ENCODE peak calls at places on chromosome 1, in seven cellular contexts. F, G, V, Q, Z, K and O are unnamed samples. For H3K27me3 and H3K36me3, the result is how much of the 10 kb centered on the place peaks cover.

GRCh38 chr1:174158767-174159252 is 510 bp upstream of the RABGAP1L start:
- DNase-seq in F (no peak), G (no peak), V (no peak), Q (no peak), Z (no peak), K (no peak), O (no peak)

GRCh38 chr1:78329475-78329874 is 161.3 kb upstream of the PTGFR start:
- DNase-seq in F (no peak), G (no peak), V (no peak), Q (no peak), Z (no peak), K (no peak), O (no peak)

GRCh38 chr1:17587693-17588047 is 48.2 kb downstream of the ARHGEF10L start:
- DNase-seq in F (no peak), G (no peak), V (no peak), Q (peak), Z (peak), K (peak), O (peak)

GRCh38 chr1:244322791-244323521 is 128.8 kb downstream of the ADSS2 start:
- DNase-seq in F (no peak), G (peak), V (no peak), Q (peak), Z (peak), K (peak), O (peak)

GRCh38 chr1:193514397-193514796 is 328.0 kb upstream of the B3GALT2 start:
- DNase-seq in F (no peak), G (no peak), V (no peak), Q (no peak), Z (no peak), K (no peak), O (no peak)

GRCh38 chr1:213993929-213994328 is 6.2 kb downstream of the PROX1 start:
- DNase-seq in F (no peak), G (no peak), V (no peak), Q (no peak), Z (no peak), K (no peak), O (no peak)

GRCh38 chr1:228122921-228123441 is 13.9 kb upstream of the MRPL55 start:
- DNase-seq in F (no peak), G (no peak), V (no peak), Q (no peak), Z (no peak), K (no peak), O (no peak)

GRCh38 chr1:47968489-47968888 is 28.7 kb downstream of the TRABD2B start:
- DNase-seq in F (no peak), G (no peak), V (no peak), Q (no peak), Z (no peak), K (no peak), O (no peak)

GRCh38 chr1:152190589-152190988 is 31.6 kb upstream of the RPTN start:
- DNase-seq in F (no peak), G (no peak), V (no peak), Q (peak), Z (peak), K (no peak), O (no peak)

GRCh38 chr1:30063621-30064280 is 659.6 kb downstream of the MATN1 start:
- DNase-seq in F (no peak), G (no peak), V (no peak), Q (no peak), Z (no peak), K (no peak), O (peak)

GRCh38 chr1:39758556-39759435 is 12.4 kb downstream of the OXCT2 start:
- DNase-seq in F (no peak), G (no peak), V (no peak), Q (peak), Z (no peak), K (no peak), O (no peak)

GRCh38 chr1:87834941-87835340 is 506.3 kb downstream of the LMO4 start:
- DNase-seq in F (no peak), G (no peak), V (no peak), Q (no peak), Z (no peak), K (no peak), O (no peak)

GRCh38 chr1:203296456-203297073 is 8.8 kb upstream of the BTG2 start:
- DNase-seq in F (no peak), G (no peak), V (no peak), Q (peak), Z (no peak), K (no peak), O (no peak)

GRCh38 chr1:1210726-1211540 is 3.0 kb downstream of the TNFRSF4 start:
- DNase-seq in F (peak), G (no peak), V (no peak), Q (no peak), Z (no peak), K (no peak), O (no peak)

GRCh38 chr1:218994615-218995014 is 179.1 kb upstream of the LYPLAL1 start:
- DNase-seq in F (no peak), G (no peak), V (no peak), Q (no peak), Z (no peak), K (no peak), O (no peak)

GRCh38 chr1:48697066-48697707 is 79.5 kb downstream of the BEND5 start:
- DNase-seq in F (peak), G (peak), V (no peak), Q (no peak), Z (no peak), K (peak), O (peak)

GRCh38 chr1:241990040-241990439 is 8.9 kb downstream of the MAP1LC3C start:
- DNase-seq in F (peak), G (peak), V (no peak), Q (peak), Z (peak), K (peak), O (peak)

GRCh38 chr1:86429122-86429725 is 5.3 kb downstream of the CLCA2 start:
- DNase-seq in F (no peak), G (no peak), V (no peak), Q (no peak), Z (peak), K (no peak), O (no peak)

DNA sequence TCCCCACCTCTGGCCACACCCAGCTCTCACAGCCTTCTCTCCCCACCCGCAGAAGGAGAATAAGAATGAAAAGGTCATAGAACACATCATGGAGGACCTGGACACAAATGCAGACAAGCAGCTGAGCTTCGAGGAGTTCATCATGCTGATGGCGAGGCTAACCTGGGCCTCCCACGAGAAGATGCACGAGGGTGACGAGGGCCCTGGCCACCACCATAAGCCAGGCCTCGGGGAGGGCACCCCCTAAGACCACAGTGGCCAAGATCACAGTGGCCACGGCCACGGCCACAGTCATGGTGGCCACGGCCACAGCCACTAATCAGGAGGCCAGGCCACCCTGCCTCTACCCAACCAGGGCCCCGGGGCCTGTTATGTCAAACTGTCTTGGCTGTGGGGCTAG is 2.9 kb downstream of the S100A9 start:
- DNase-seq in F (no peak), G (no peak), V (no peak), Q (peak), Z (no peak), K (no peak), O (no peak)
- H3K4me3 ChIP-seq in F (peak), G (no peak), V (peak), Q (no peak), Z (no peak), K (no peak), O (no peak)

DNA sequence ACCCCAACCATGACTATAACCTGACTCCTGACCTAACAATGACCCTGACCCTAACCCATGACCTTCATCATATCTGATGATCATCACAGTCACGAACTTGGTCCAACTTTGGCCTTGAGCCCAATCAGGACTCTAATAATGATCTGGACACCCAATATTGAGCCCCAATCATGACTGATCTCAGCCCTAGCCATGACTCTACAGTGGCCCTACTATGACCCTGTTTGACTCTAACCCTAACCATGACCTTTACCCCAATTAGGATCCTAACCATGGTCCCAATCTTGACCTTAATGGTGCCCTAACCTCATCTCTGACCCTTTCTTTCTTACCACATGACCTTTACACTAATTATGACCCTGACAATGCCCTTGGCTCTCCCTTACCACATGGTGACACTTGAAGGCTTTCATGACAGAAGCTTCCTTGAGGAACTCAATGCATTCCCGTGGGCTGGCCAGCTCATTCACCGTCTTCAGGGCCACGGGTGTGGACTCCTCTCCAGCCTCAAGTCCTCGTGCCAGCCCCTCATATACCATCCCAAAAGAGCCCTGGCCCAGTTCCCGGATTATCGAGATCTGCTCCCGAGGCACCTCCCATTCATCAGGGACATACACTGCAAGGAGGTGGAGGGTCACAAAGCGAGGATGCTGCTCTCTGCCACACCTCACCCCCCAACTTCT is 16.2 kb downstream of the INSRR start:
- DNase-seq in F (no peak), G (no peak), V (no peak), Q (peak), Z (no peak), K (no peak), O (no peak)
- H3K27me3 ChIP-seq in F (half or more), G (under half), V (under half), Q (under half), Z (half or more), K (under half), O (under half)

DNA sequence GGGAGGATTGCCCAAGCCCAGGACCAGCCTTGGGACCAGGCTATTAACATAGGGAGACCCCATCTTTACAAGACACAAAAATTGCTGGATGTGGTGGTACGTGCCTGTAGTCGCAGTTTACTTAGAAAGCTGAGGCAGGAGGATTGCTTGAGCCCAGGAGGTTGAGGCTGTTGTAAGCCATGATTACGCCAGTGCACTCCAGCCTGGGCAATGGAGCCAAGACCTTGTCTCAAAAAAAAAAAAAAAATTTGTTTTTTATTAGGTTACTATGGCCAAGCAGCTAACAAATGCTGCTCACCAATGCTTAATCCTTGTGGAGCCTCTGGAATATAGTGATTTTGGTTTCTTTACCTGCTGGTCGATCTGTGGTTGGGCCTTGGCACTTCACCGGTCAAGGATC is 8.8 kb downstream of the ARID1A start:
- DNase-seq in F (no peak), G (no peak), V (no peak), Q (no peak), Z (no peak), K (no peak), O (no peak)
- H3K36me3 ChIP-seq in F (under half), G (under half), V (under half), Q (under half), Z (under half), K (under half), O (under half)

GRCh38 chr1:52834798-52835197 is 7.8 kb upstream of the ZYG11A start:
- DNase-seq in F (no peak), G (no peak), V (no peak), Q (no peak), Z (no peak), K (no peak), O (no peak)

DNA sequence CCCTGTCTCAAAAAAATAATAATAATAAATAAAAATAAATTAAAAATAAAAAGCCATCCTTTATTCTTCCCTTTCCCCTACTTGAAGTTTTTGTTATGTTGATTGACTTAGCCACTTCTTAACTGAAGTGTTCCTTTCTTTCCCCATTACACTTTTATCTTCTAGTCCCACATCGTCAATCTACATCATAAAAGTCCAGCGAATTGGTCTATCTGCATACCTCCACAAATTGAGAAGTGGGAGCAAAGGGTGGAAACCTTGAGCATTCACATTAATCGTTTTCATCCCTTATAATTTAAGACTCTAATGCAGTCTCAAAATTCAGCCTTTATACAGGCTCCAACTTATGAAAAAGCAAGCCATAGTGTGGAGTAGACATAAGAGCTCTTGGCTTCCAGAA is 6.5 kb upstream of the ZYG11A start:
- DNase-seq in F (no peak), G (no peak), V (no peak), Q (no peak), Z (no peak), K (no peak), O (no peak)
- H3K4me3 ChIP-seq in F (no peak), G (no peak), V (no peak), Q (no peak), Z (no peak), K (no peak), O (no peak)

GRCh38 chr1:31767225-31767624 is 3.1 kb upstream of the ADGRB2 start:
- DNase-seq in F (peak), G (no peak), V (no peak), Q (no peak), Z (no peak), K (no peak), O (no peak)

GRCh38 chr1:31765041-31765467 is 914 bp upstream of the ADGRB2 start:
- DNase-seq in F (peak), G (no peak), V (no peak), Q (no peak), Z (no peak), K (no peak), O (no peak)

GRCh38 chr1:31763671-31764306 is 351 bp downstream of the ADGRB2 start:
- DNase-seq in F (peak), G (no peak), V (no peak), Q (peak), Z (no peak), K (no peak), O (no peak)

GRCh38 chr1:31764307-31765040 is at the start of gene ADGRB2:
- DNase-seq in F (peak), G (no peak), V (no peak), Q (peak), Z (no peak), K (no peak), O (no peak)

DNA sequence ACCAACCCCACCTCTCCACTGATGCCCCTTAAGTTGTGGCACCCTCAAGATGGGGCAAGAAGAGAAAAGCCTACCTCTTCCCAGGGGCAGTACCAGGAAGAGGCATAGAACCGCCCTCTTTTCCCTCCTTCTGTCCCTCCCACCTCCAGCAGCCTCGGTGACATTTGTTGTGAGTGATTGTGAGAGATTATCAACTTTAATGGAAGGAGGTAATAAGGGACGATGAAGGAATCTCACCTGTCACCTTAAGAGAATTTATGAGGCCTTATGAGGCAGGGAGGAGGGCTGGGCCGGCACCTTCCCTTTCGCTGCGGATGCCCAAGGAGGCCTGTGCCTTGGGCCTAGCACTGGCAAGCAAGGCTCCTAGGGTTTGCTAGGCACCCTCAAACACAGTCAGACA is 1.4 kb upstream of the ADGRB2 start:
- DNase-seq in F (no peak), G (no peak), V (no peak), Q (no peak), Z (no peak), K (no peak), O (no peak)
- H3K27me3 ChIP-seq in F (half or more), G (under half), V (under half), Q (under half), Z (under half), K (under half), O (under half)

DNA sequence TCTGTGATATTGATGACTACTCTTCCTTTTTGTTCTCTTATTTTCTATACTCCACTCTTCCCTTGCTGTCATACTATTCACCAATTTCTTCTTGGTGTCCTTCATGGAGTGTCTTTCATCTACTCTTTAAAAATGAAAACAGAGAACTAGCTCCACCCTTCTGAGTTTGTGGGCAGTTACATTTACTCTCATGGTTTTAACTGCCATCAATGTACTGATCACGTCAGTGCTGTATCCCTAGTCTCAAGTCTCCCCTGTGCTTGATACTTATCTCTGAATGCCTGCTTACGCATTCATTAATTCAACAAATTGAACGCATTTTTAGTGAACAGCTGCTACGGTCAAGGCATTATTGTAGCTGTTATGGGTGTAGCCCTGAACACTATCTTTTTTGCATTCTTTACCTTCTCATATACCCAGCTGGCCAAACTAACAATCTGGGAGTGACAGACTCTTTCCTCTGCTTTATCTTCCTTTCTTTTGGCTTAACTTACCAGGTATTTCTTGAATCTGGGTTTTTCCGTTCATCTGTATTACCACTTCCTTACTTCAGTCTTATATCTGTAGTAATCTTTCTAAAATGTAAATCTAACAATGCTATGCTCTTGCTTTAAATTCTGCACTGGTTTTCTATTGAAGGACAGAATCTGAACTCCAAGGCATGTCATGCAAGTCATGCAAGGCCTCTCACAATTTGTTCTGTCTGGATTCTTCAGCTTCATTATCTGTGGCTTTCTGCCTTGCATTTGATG is 33.2 kb downstream of the SMG7 start:
- DNase-seq in F (no peak), G (no peak), V (no peak), Q (no peak), Z (no peak), K (no peak), O (no peak)
- H3K36me3 ChIP-seq in F (under half), G (under half), V (under half), Q (under half), Z (under half), K (under half), O (under half)